ENCODE peak calls at places on chromosomes 3 and 15, in eight cellular contexts. W is HTR-8/SVneo; U is Calu3; N is stimulated activated CD4-positive, alpha-beta T cell treated with anti-CD3 and anti-CD28 coated beads, TNF-alpha, amount 100 ng/mL, for 24 hours; H is HFFc6; V is activated CD4-positive, CD25-positive, alpha-beta regulatory T cell treated with anti-CD3 and anti-CD28 coated beads, Interleukin-2, amount 50 U/mL, for 72 hours; J is activated CD4-positive, alpha-beta T cell treated with anti-CD3 and anti-CD28 coated beads, Interleukin-2, amount 10 ng/mL, durations not matched to agents 7 days and 5 days; X is astrocyte. B is an unnamed sample.

GRCh38 chr3:122101646-122102045 is 46.5 kb downstream of the CD86 start:
- DNase-seq in H (peak; percentile 72), J (peak; percentile 66), U (peak; percentile 55), V (no peak), X (peak; percentile 20), N (no peak), W (peak; percentile 15), B (peak; percentile 45)

GRCh38 chr3:184889312-184889904 is 77.4 kb downstream of the VPS8 start:
- DNase-seq in N (no peak), J (no peak), V (no peak), U (no peak), X (no peak), W (no peak), H (no peak), B (no peak)

GRCh38 chr3:52217409-52217805 is 8.0 kb downstream of the TLR9 start:
- DNase-seq in W (no peak), X (no peak), V (no peak), U (no peak), N (no peak), H (no peak), J (no peak), B (no peak)

GRCh38 chr3:136396916-136397315 is 146.8 kb downstream of the PCCB start:
- DNase-seq in N (no peak), H (peak; percentile 11), V (no peak), U (no peak), W (no peak), J (no peak), X (peak; percentile 23), B (no peak)

GRCh38 chr3:194696702-194697101 is 11.0 kb downstream of the FAM43A start:
- DNase-seq in J (no peak), V (no peak), W (no peak), U (no peak), H (no peak), N (no peak), X (no peak), B (no peak)

GRCh38 chr15:94186770-94187331 is 44.5 kb upstream of the MCTP2 start:
- DNase-seq in N (no peak), U (no peak), X (no peak), V (no peak), J (no peak), H (no peak), W (no peak), B (no peak)

GRCh38 chr15:86139828-86140227 is 60.2 kb downstream of the AGBL1 start:
- DNase-seq in V (no peak), H (no peak), X (no peak), J (peak; percentile 12), N (peak; percentile 22), W (no peak), U (peak; percentile 21), B (no peak)

GRCh38 chr15:29682781-29683180 is 139.5 kb downstream of the TJP1 start:
- DNase-seq in X (peak; percentile 34), U (no peak), W (no peak), J (no peak), H (no peak), N (no peak), V (no peak), B (no peak)

GRCh38 chr3:38628835-38629234 is 20.7 kb downstream of the SCN5A start:
- DNase-seq in U (no peak), J (no peak), V (no peak), W (no peak), H (no peak), N (no peak), X (no peak), B (no peak)

GRCh38 chr15:92421980-92422379 is 28.3 kb downstream of the ST8SIA2 start:
- DNase-seq in N (no peak), U (no peak), W (no peak), X (peak; percentile 55), V (no peak), J (no peak), H (peak; percentile 8), B (no peak)

GRCh38 chr3:58049143-58049785 is 41.0 kb downstream of the FLNB start:
- DNase-seq in H (peak; percentile 81), X (peak; percentile 93), J (no peak), U (peak; percentile 87), V (no peak), W (peak; percentile 88), N (no peak), B (no peak)

GRCh38 chr15:93024293-93024692 is 64.7 kb downstream of the RGMA start:
- DNase-seq in J (no peak), H (no peak), W (no peak), V (no peak), N (no peak), X (no peak), U (no peak), B (no peak)

GRCh38 chr15:68640791-68641331 is 62.1 kb downstream of the CORO2B start:
- DNase-seq in N (no peak), J (no peak), X (no peak), W (no peak), V (no peak), H (no peak), U (no peak), B (no peak)